ENCODE peak calls at places on chromosomes 13 and 19, in six cellular contexts. F is A549, C is caudate nucleus, A is heart left ventricle, H is upper lobe of right lung, J is mesendoderm. E is an unnamed sample.

GRCh38 chr13:35881360-35881759 is 249.8 kb downstream of the DCLK1 start:
- DNase-seq in H (no peak), C (no peak), F (no peak), J (no peak), A (no peak), E (no peak)

GRCh38 chr13:46388846-46389245 is 1.8 kb upstream of the RUBCNL start:
- DNase-seq in H (no peak), A (no peak), C (no peak), J (peak; percentile 77), F (no peak), E (no peak)

GRCh38 chr13:113625965-113626661 is 31.9 kb downstream of the ATP4B start:
- DNase-seq in J (peak; percentile 7), F (no peak), H (no peak), A (no peak), C (no peak), E (no peak)

GRCh38 chr13:71712988-71713653 is 153.9 kb downstream of the DACH1 start:
- DNase-seq in A (peak; percentile 26), H (no peak), J (peak; percentile 75), F (no peak), C (no peak), E (no peak)

GRCh38 chr13:111491021-111491420 is 170.6 kb downstream of the TEX29 start:
- DNase-seq in F (no peak), A (peak; percentile 5), C (no peak), J (no peak), H (peak; percentile 40), E (no peak)

GRCh38 chr19:12015015-12015752 is 20.3 kb downstream of the ZNF433 start:
- DNase-seq in A (no peak), C (no peak), F (no peak), H (no peak), J (peak; percentile 11), E (no peak)

GRCh38 chr19:51181377-51181912 is 39.3 kb downstream of the SIGLEC7 start:
- DNase-seq in A (no peak), F (no peak), H (no peak), J (no peak), C (no peak), E (no peak)

GRCh38 chr19:50516859-50517703 is 3.4 kb upstream of the ASPDH start:
- DNase-seq in A (no peak), H (no peak), J (no peak), C (no peak), F (peak; percentile 47), E (no peak)

GRCh38 chr13:79429309-79429708 is 23.3 kb upstream of the RBM26 start:
- DNase-seq in H (no peak), C (no peak), F (no peak), A (no peak), J (no peak), E (no peak)

GRCh38 chr19:48568345-48568886 is 16.4 kb downstream of the SULT2B1 start:
- DNase-seq in J (peak; percentile 88), C (peak; percentile 29), H (peak; percentile 91), F (peak; percentile 91), A (peak; percentile 84), E (peak; percentile 21)

GRCh38 chr13:44732503-44733098 is 156.5 kb upstream of the TSC22D1 start:
- DNase-seq in J (peak; percentile 68), F (no peak), H (no peak), C (no peak), A (no peak), E (no peak)

GRCh38 chr19:15412832-15413231 is 6.0 kb downstream of the AKAP8L start:
- DNase-seq in H (no peak), J (peak; percentile 29), F (no peak), A (no peak), C (no peak), E (no peak)

GRCh38 chr13:71866173-71867091 is 572 bp downstream of the DACH1 start:
- DNase-seq in C (no peak), H (peak; percentile 71), F (no peak), J (peak; percentile 29), A (peak; percentile 25), E (no peak)

GRCh38 chr13:89695343-89696257 is 1651.9 kb upstream of the MIR17HG start:
- DNase-seq in A (no peak), H (no peak), F (peak; percentile 0), J (peak; percentile 77), C (peak; percentile 7), E (no peak)

GRCh38 chr19:28074773-28075172 is 1138.2 kb downstream of the UQCRFS1 start:
- DNase-seq in F (no peak), H (no peak), A (no peak), J (peak; percentile 64), C (no peak), E (no peak)

GRCh38 chr13:64453831-64454230 is 2776.3 kb downstream of the PCDH9 start:
- DNase-seq in F (no peak), A (no peak), C (no peak), J (no peak), H (no peak), E (no peak)

GRCh38 chr13:98083507-98083906 is 59.4 kb upstream of the FARP1 start:
- DNase-seq in H (no peak), A (no peak), J (no peak), C (no peak), F (no peak), E (no peak)

GRCh38 chr13:47796816-47797215 is 204.3 kb downstream of the SUCLA2 start:
- DNase-seq in H (no peak), J (no peak), A (no peak), C (no peak), F (no peak), E (no peak)

GRCh38 chr13:19156013-19156825 is 25.4 kb downstream of the TUBA3C start:
- DNase-seq in J (no peak), A (no peak), F (no peak), H (peak; percentile 36), C (no peak), E (no peak)

GRCh38 chr19:46860846-46861690 is at the start of gene ARHGAP35:
- DNase-seq in J (no peak), C (peak; percentile 48), F (peak; percentile 90), A (no peak), H (peak; percentile 72), E (peak; percentile 79)

GRCh38 chr19:45499196-45500180 is 1.2 kb downstream of the PPM1N start:
- DNase-seq in J (peak; percentile 98), H (peak; percentile 72), C (no peak), F (no peak), A (no peak), E (no peak)

GRCh38 chr13:53672005-53672404 is 643.4 kb downstream of the OLFM4 start:
- DNase-seq in J (no peak), C (no peak), A (no peak), H (no peak), F (no peak), E (no peak)

GRCh38 chr19:13817615-13818371 is 22.6 kb downstream of the ZSWIM4 start:
- DNase-seq in A (no peak), H (peak; percentile 91), F (no peak), J (peak; percentile 99), C (no peak), E (no peak)

GRCh38 chr13:29702912-29703351 is 107.4 kb upstream of the SLC7A1 start:
- DNase-seq in J (peak; percentile 87), C (no peak), F (no peak), H (no peak), A (peak; percentile 37), E (no peak)

GRCh38 chr19:18290250-18291018 is 9.0 kb upstream of the JUND start:
- DNase-seq in A (no peak), F (no peak), J (no peak), H (no peak), C (no peak), E (no peak)

GRCh38 chr19:13629687-13630357 is 123.5 kb upstream of the CACNA1A start:
- DNase-seq in C (no peak), H (no peak), F (no peak), J (no peak), A (no peak), E (no peak)

DNA sequence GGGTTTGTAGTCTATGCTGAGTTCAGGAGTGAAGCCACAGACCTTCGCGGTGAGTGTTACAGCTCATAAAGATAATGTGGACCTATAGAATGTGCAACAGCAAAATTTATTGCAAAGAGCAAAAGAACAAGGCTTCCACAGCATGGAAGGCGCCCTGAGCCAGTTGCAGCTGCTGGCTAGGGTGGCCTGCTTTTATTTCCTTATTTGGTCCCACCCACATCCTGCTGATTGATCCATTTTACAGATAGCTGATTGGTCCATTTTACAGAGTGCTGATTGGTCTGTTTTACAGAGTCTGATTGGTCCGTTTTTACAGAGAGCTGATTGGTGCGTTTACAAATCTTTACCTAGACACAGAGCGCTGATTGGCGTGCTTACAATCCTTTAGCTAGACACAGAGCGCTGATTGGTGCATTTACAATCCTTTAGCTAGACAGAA is 4.2 kb upstream of the MIA start:
- DNase-seq in F (no peak), J (peak; percentile 47), A (no peak), C (no peak), H (no peak), E (no peak)
- H3K27ac ChIP-seq in F (no peak overlapping the region), J (no peak overlapping the region), A (no peak overlapping the region), C (no peak overlapping the region), H (no peak overlapping the region), E (no peak overlapping the region)

DNA sequence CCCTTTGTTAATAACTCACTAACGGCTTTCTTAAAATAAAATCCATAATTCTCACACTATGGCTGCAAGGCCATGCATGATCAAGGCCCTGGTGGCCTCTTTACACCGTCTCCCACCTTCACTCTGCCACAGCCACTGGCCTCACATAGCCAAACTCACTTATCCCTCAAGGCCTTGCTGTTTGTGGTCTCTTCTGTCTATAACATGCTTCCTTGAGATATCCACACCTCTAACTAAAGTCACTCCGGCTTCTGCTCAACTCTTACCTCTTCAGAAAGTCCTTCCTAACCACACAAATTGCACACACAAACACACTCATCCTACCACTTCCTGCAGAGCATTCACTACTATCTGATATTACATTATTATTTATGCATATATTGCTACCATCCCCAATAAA is 262.5 kb downstream of the DIAPH3 start:
- DNase-seq in H (no peak), F (no peak), C (no peak), A (no peak), J (no peak), E (no peak)
- H3K27ac ChIP-seq in H (no peak overlapping the region), F (no peak overlapping the region), C (no peak overlapping the region), A (no peak overlapping the region), J (no peak overlapping the region), E (no peak overlapping the region)

DNA sequence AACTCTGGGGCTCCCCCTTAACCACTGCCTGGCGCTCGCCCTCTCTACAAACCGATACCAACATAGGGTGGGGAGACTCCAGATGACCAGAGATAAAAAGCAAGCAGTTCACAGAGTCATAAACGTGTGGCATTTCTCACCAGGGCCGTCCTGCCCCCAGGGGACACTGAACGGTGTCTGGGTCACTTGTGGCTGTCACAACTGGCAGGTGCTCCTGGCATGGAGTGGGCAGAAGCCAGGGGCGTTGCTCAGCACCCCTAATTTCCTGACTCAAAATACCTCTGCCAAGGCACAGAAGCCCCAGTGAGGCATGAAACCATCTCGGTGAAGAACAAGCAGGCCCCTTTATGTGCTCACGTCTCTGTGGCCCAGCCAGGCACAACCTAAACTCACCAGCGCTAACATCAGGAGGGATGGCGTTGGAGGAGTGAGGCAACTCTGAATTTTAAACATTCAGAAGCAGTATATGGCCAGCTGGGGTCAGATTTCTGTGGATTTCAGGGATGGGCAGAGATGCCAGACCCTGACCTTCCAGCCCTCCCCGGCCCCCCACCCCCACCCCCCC is 1.8 kb downstream of the PIP5K1C start:
- DNase-seq in H (no peak), A (no peak), F (no peak), C (no peak), J (no peak), E (no peak)
- H3K27ac ChIP-seq in H (no peak overlapping the region), A (peak overlapping the region; percentile 94), F (no peak overlapping the region), C (peak overlapping the region; percentile 13), J (no peak overlapping the region), E (peak overlapping the region; percentile 38)

DNA sequence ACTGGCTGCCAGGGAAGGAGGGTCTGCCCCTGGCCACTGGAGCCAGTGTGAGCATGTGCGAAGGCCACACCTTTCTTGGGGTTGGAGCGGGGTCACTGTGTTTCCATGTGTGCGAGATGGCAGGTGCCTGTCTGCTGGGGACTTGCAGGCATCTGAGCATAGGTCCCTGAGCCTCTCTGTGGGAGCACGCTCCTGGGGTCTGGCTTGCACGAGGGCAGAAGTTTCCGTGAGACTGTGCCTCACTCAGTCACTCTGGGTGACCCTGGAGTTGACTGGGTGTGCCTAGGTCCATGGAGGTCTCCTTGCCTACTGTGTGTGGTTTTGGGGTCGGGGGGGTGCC is 31.3 kb downstream of the PAK4 start:
- DNase-seq in J (no peak), C (no peak), F (no peak), H (no peak), A (no peak), E (no peak)
- H3K27ac ChIP-seq in J (no peak overlapping the region), C (no peak overlapping the region), F (no peak overlapping the region), H (no peak overlapping the region), A (no peak overlapping the region), E (no peak overlapping the region)